ENCODE peak calls at places on chromosomes 5 and 9, in nine cellular contexts. E is HepG2, T is mammary epithelial cell, Y is thoracic aorta, K is GM12878, X is fibroblast of lung, A is pancreas, S is brain microvascular endothelial cell, V is left ventricle myocardium inferior. L is an unnamed sample.

GRCh38 chr9:16221822-16222547 is 648.5 kb downstream of the BNC2 start:
- DNase-seq in Y (no peak), V (no peak), E (no peak), S (no peak), K (no peak), X (peak; percentile 55), A (no peak), T (no peak), L (no peak)

GRCh38 chr9:68949271-68950000 is 64.5 kb downstream of the PRKACG start:
- DNase-seq in Y (no peak), S (no peak), V (peak; percentile 24), K (peak; percentile 45), T (peak; percentile 30), A (no peak), E (no peak), X (peak; percentile 10), L (no peak)

GRCh38 chr5:4100739-4101138 is 505.1 kb downstream of the IRX1 start:
- DNase-seq in E (no peak), K (no peak), T (no peak), Y (no peak), S (no peak), A (no peak), V (no peak), X (no peak), L (no peak)

GRCh38 chr5:120684213-120684612 is 220.1 kb downstream of the PRR16 start:
- DNase-seq in T (peak; percentile 29), Y (no peak), E (no peak), X (peak; percentile 57), S (no peak), K (no peak), V (no peak), A (no peak), L (no peak)

GRCh38 chr9:24459898-24460297 is 85.8 kb downstream of the IZUMO3 start:
- DNase-seq in S (no peak), A (no peak), T (no peak), X (no peak), E (no peak), V (no peak), Y (no peak), K (no peak), L (no peak)

GRCh38 chr5:80195837-80196400 is 59.9 kb downstream of the SERINC5 start:
- DNase-seq in A (no peak), K (no peak), Y (no peak), T (no peak), V (no peak), X (no peak), E (no peak), S (no peak), L (no peak)

GRCh38 chr5:142151436-142152382 is 43.1 kb downstream of the NDFIP1 start:
- DNase-seq in E (peak; percentile 48), A (no peak), Y (no peak), T (peak; percentile 37), X (peak; percentile 91), K (peak; percentile 2), V (no peak), S (peak; percentile 79), L (peak; percentile 57)

GRCh38 chr5:177403826-177404640 is 3.6 kb upstream of the PFN3 start:
- DNase-seq in Y (peak; percentile 52), K (no peak), X (peak; percentile 81), E (no peak), A (peak; percentile 88), V (peak; percentile 86), T (peak; percentile 65), S (peak; percentile 52), L (peak; percentile 91)

GRCh38 chr5:37816883-37817282 is 23.0 kb downstream of the GDNF start:
- DNase-seq in S (no peak), V (no peak), A (no peak), T (no peak), K (no peak), Y (no peak), X (no peak), E (no peak), L (no peak)

GRCh38 chr9:130137870-130138653 is 34.1 kb upstream of the NCS1 start:
- DNase-seq in T (peak; percentile 97), A (no peak), X (peak; percentile 95), E (no peak), S (peak; percentile 94), Y (no peak), K (no peak), V (peak; percentile 51), L (peak; percentile 71)

GRCh38 chr9:80052830-80053229 is 481.1 kb downstream of the TLE4 start:
- DNase-seq in K (no peak), A (no peak), Y (no peak), T (no peak), X (no peak), S (no peak), V (no peak), E (no peak), L (no peak)

GRCh38 chr5:168147536-168148460 is 143.6 kb upstream of the WWC1 start:
- DNase-seq in T (no peak), Y (no peak), K (no peak), S (no peak), X (no peak), A (no peak), V (no peak), E (no peak), L (no peak)

GRCh38 chr5:156121834-156122386 is 205.1 kb upstream of the SGCD start:
- DNase-seq in S (no peak), Y (no peak), E (no peak), V (no peak), K (no peak), X (no peak), A (no peak), T (no peak), L (no peak)

GRCh38 chr5:95241155-95241554 is 43.7 kb downstream of the MCTP1 start:
- DNase-seq in V (no peak), T (no peak), K (no peak), Y (no peak), S (no peak), X (no peak), E (no peak), A (no peak), L (no peak)

GRCh38 chr9:91963711-91964240 is 13.7 kb upstream of the ROR2 start:
- DNase-seq in Y (no peak), S (no peak), A (no peak), T (peak; percentile 28), V (no peak), K (no peak), E (no peak), X (no peak), L (no peak)

GRCh38 chr9:87494970-87495471 is 2.6 kb upstream of the DAPK1 start:
- DNase-seq in V (no peak), A (no peak), E (no peak), K (no peak), Y (no peak), X (peak; percentile 72), T (peak; percentile 71), S (no peak), L (no peak)

GRCh38 chr9:70021026-70021571 is 22.5 kb upstream of the MAMDC2 start:
- DNase-seq in E (no peak), Y (peak; percentile 15), K (no peak), X (peak; percentile 82), V (peak; percentile 61), T (peak; percentile 95), S (peak; percentile 89), A (no peak), L (no peak)

GRCh38 chr9:108296056-108296455 is 559.7 kb downstream of the ACTL7B start:
- DNase-seq in S (peak; percentile 53), X (peak; percentile 71), T (peak; percentile 83), E (no peak), V (no peak), K (no peak), Y (no peak), A (no peak), L (no peak)

GRCh38 chr5:40754381-40755092 is 1.2 kb downstream of the TTC33 start:
- DNase-seq in X (peak; percentile 57), K (no peak), S (peak; percentile 22), A (no peak), T (no peak), E (no peak), Y (no peak), V (no peak), L (no peak)

GRCh38 chr5:147887026-147887627 is 8.6 kb downstream of the SCGB3A2 start:
- DNase-seq in T (peak; percentile 25), A (no peak), E (peak; percentile 3), K (no peak), X (peak; percentile 60), V (no peak), S (peak; percentile 27), Y (no peak), L (no peak)
- TF ChIP-seq CTCF in T (peak; percentile 77), A (no peak), E (peak; percentile 28), K (peak; percentile 41), X (peak; percentile 25), V (peak; percentile 65), S (peak; percentile 71), Y (peak; percentile 53), L (peak; percentile 66)

DNA sequence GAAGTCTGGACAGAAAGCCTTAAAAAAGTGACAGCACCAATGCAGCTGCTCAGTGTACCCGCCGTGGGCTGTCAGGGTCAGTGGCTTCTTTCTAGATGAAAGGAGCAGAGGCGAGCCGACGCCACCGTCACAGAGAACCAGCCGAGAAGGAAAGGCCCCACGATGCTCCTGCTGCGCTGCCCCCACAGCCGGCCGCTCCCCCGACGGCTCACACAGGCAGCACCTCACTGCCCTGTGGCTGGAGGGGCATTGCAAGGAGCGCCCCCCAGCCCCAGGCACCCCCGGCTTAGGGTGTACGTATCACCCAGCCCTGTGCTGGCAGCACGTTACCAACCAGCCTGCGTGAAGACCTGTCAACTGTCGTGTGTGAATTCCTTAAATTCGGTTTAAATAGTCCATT is 5.8 kb downstream of the BRD3OS start:
- DNase-seq in S (no peak), Y (no peak), K (no peak), A (peak; percentile 40), V (no peak), T (no peak), X (no peak), E (no peak), L (no peak)
- H3K36me3 ChIP-seq in S (peaks cover 45% of the 10 kb centered on the region), Y (peaks cover 40% of the 10 kb centered on the region), K (peaks cover 16% of the 10 kb centered on the region), A (peaks cover 3% of the 10 kb centered on the region), V (peaks cover 60% of the 10 kb centered on the region), T (peaks cover 4% of the 10 kb centered on the region), X (peaks cover 29% of the 10 kb centered on the region), E (peaks cover 46% of the 10 kb centered on the region), L (peaks cover 94% of the 10 kb centered on the region)

GRCh38 chr9:2158111-2158610 is 143.0 kb downstream of the SMARCA2 start:
- DNase-seq in V (peak; percentile 38), X (peak; percentile 80), K (peak; percentile 39), Y (no peak), S (peak; percentile 52), E (no peak), T (peak; percentile 76), A (no peak), L (peak; percentile 64)
- TF ChIP-seq CTCF in V (peak; percentile 26), X (no peak), K (no peak), Y (no peak), S (peak; percentile 23), E (no peak), T (peak; percentile 7), A (no peak), L (peak; percentile 8)

DNA sequence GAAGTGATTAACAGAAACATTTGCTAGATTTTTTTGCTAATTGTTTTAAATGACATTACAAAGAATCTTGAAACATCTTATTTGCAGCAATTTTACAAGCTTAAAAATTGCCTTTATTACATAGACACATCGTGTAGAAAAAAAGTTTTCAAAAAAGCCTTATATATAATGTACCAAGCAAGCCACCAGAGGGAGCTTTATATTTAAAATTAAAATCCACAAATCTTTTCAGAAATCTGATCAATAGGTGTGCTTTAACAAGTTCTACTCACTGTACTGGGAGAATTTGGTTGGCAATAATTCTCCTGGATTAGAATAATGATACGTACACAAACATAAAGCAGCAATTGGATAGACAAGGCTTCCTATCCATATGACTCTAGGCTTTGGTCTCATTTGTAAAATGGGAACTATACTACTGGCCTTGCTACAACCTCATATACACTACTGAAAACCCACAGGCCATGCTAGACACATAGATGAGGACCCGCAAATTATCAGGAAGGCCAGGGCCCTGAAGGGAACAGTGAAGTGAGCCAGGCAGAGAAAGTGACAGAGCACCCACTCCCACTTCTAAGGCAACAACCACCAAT is 4.8 kb downstream of the PSMB7 start:
- DNase-seq in T (no peak), K (no peak), X (peak; percentile 51), V (no peak), A (no peak), Y (no peak), S (no peak), E (no peak), L (no peak)
- H3K36me3 ChIP-seq in T (peaks cover 35% of the 10 kb centered on the region), K (peaks cover 4% of the 10 kb centered on the region), X (peaks cover 4% of the 10 kb centered on the region), V (peaks cover 86% of the 10 kb centered on the region), A (no peaks in the 10 kb centered on the region), Y (peaks cover 34% of the 10 kb centered on the region), S (peaks cover 60% of the 10 kb centered on the region), E (peaks cover 74% of the 10 kb centered on the region), L (peaks cover 71% of the 10 kb centered on the region)

L was measured in tibial artery.